ENCODE peak calls at places on chromosomes 11 and 22, in eight cellular contexts. T is fibroblast of lung; P is AG04450; E is breast epithelium; H is brain microvascular endothelial cell; D is CD4-positive, CD25-positive, alpha-beta regulatory T cell; L is heart right ventricle; B is RWPE1. F is an unnamed sample.
A peak's percentile ranks its signal among the peaks of the same experiment; 100 is the strongest.

GRCh38 chr11:78768947-78769346 is 194.3 kb upstream of the NARS2 start:
- DNase-seq in L (no peak), H (no peak), B (no peak), T (peak; percentile 72), P (no peak), D (no peak), E (no peak), F (no peak)

GRCh38 chr11:11513438-11513837 is 108.4 kb downstream of the GALNT18 start:
- DNase-seq in D (no peak), P (no peak), L (no peak), B (no peak), T (no peak), E (no peak), H (no peak), F (no peak)

GRCh38 chr11:14905104-14906033 is 13.3 kb upstream of the CYP2R1 start:
- DNase-seq in T (peak; percentile 60), B (no peak), L (peak; percentile 36), P (no peak), E (no peak), D (peak; percentile 83), H (no peak), F (no peak)

GRCh38 chr11:32052218-32052617 is 38.7 kb upstream of the RCN1 start:
- DNase-seq in B (peak; percentile 61), L (peak; percentile 60), P (peak; percentile 15), T (peak; percentile 70), E (peak; percentile 53), D (peak; percentile 22), H (peak; percentile 64), F (no peak)

GRCh38 chr11:40274017-40274416 is 1185.4 kb downstream of the LRRC4C start:
- DNase-seq in E (no peak), L (no peak), P (no peak), H (peak; percentile 53), D (no peak), T (peak; percentile 63), B (no peak), F (no peak)

GRCh38 chr11:94926698-94927237 is 46.6 kb downstream of the CWC15 start:
- DNase-seq in T (peak; percentile 98), B (no peak), H (peak; percentile 93), E (peak; percentile 59), L (peak; percentile 93), P (peak; percentile 77), D (no peak), F (no peak)

GRCh38 chr11:112321521-112322172 is 61.0 kb upstream of the PLET1 start:
- DNase-seq in E (peak; percentile 81), H (peak; percentile 32), T (peak; percentile 91), D (no peak), P (peak; percentile 61), B (peak; percentile 89), L (peak; percentile 29), F (peak; percentile 42)

GRCh38 chr22:21069375-21069774 is 23.6 kb downstream of the LRRC74B start:
- DNase-seq in D (no peak), E (peak; percentile 62), P (no peak), B (no peak), L (no peak), T (no peak), H (no peak), F (no peak)

GRCh38 chr11:97615541-97615940 is 1225.7 kb downstream of the JRKL start:
- DNase-seq in H (peak; percentile 26), E (no peak), L (no peak), D (no peak), P (no peak), B (no peak), T (peak; percentile 18), F (no peak)

GRCh38 chr11:79076526-79077115 is 364.2 kb downstream of the TENM4 start:
- DNase-seq in P (no peak), T (no peak), E (no peak), B (no peak), D (no peak), H (peak; percentile 51), L (no peak), F (no peak)

GRCh38 chr11:26846222-26846621 is 124.4 kb upstream of the SLC5A12 start:
- DNase-seq in T (no peak), D (no peak), E (no peak), L (no peak), H (no peak), P (no peak), B (no peak), F (no peak)

GRCh38 chr22:17057959-17058814 is 26.6 kb upstream of the IL17RA start:
- DNase-seq in P (peak; percentile 46), D (peak; percentile 30), B (peak; percentile 59), H (peak; percentile 71), L (peak; percentile 65), T (peak; percentile 72), E (peak; percentile 62), F (no peak)

GRCh38 chr11:66745356-66746235 is 16.6 kb upstream of the SPTBN2 start:
- DNase-seq in L (no peak), H (no peak), D (no peak), E (no peak), P (no peak), B (peak; percentile 41), T (no peak), F (no peak)

GRCh38 chr11:83784419-83784818 is 498.3 kb upstream of the CCDC90B start:
- DNase-seq in L (no peak), E (no peak), D (no peak), P (no peak), H (no peak), B (no peak), T (no peak), F (no peak)

GRCh38 chr11:104572279-104572678 is 326.0 kb downstream of the CASP12 start:
- DNase-seq in D (no peak), H (peak; percentile 48), B (no peak), T (peak; percentile 24), L (no peak), E (no peak), P (no peak), F (no peak)

GRCh38 chr11:60769811-60770210 is 13.1 kb downstream of the MS4A15 start:
- DNase-seq in E (peak; percentile 37), B (no peak), P (no peak), D (no peak), L (no peak), T (no peak), H (no peak), F (no peak)

GRCh38 chr11:131172011-131172410 is 198.4 kb upstream of the NTM start:
- DNase-seq in H (no peak), D (no peak), L (no peak), B (no peak), E (no peak), P (no peak), T (no peak), F (no peak)

GRCh38 chr11:7046474-7046873 is 26.2 kb downstream of the NLRP14 start:
- DNase-seq in L (no peak), E (no peak), T (peak; percentile 79), B (no peak), P (peak; percentile 37), D (no peak), H (peak; percentile 41), F (no peak)

GRCh38 chr22:50304528-50305392 is 2.7 kb downstream of the PLXNB2 start:
- DNase-seq in L (peak; percentile 46), E (no peak), H (no peak), B (peak; percentile 71), T (peak; percentile 34), D (no peak), P (no peak), F (no peak)

GRCh38 chr22:50305393-50305657 is 2.1 kb downstream of the PLXNB2 start:
- DNase-seq in T (no peak), H (no peak), E (no peak), P (no peak), L (no peak), B (no peak), D (no peak), F (no peak)

GRCh38 chr22:50303515-50303847 is 4.0 kb downstream of the PLXNB2 start:
- DNase-seq in D (no peak), T (no peak), B (no peak), H (no peak), P (no peak), E (no peak), L (no peak), F (no peak)

GRCh38 chr22:50302564-50302963 is 4.9 kb downstream of the PLXNB2 start:
- DNase-seq in L (peak; percentile 47), E (no peak), H (no peak), T (no peak), D (no peak), P (no peak), B (no peak), F (no peak)

DNA sequence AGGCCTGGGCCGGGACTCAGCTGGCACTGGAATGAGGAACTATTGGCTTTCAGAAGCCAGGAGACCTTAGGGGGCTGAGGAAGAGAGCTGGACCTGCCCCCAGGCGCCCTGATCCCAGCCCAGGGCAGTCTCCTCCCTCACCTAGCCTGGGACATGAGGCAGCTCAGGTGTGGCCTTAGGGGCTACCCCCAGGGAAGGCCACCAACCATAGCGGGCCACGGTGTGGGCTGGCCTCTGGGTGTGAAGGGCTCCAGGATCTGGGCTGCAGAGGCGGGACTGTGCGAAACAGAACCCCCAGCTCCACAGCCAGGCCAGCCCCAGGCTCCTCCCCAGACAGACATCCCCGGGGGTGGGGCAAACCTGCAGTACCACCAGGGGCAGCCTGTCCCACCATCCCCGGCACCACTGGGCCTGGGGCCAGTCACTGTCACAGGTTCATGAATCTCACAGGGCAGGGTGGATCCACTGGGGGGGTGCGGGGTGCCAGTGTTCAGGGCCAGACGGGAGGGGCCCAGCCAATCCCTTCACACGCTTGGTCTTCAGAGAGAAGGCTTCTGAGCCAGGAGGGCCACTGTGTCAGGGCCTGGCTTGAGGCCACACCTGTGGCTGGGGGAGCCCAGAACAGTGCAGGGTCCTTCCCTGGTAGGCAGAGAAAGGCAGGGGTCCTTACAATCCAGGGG is 3.5 kb downstream of the PLXNB2 start:
- DNase-seq in E (no peak), P (no peak), D (no peak), T (no peak), B (no peak), L (peak; percentile 42), H (no peak), F (no peak)
- H3K27ac ChIP-seq in E (peak overlapping the region; percentile 94), P (peak overlapping the region; percentile 57), D (no peak overlapping the region), T (no peak overlapping the region), B (peak overlapping the region; percentile 100), L (peak overlapping the region; percentile 91), H (no peak overlapping the region), F (peak overlapping the region; percentile 72)

GRCh38 chr11:68582416-68583046 is 101.8 kb upstream of the GAL start:
- DNase-seq in E (no peak), P (no peak), L (peak; percentile 26), T (no peak), D (no peak), H (peak; percentile 9), B (peak; percentile 51), F (no peak)
- H3K27ac ChIP-seq in E (no peak overlapping the region), P (no peak overlapping the region), L (peak overlapping the region; percentile 81), T (no peak overlapping the region), D (no peak overlapping the region), H (peak overlapping the region; percentile 59), B (no peak overlapping the region), F (no peak overlapping the region)

DNA sequence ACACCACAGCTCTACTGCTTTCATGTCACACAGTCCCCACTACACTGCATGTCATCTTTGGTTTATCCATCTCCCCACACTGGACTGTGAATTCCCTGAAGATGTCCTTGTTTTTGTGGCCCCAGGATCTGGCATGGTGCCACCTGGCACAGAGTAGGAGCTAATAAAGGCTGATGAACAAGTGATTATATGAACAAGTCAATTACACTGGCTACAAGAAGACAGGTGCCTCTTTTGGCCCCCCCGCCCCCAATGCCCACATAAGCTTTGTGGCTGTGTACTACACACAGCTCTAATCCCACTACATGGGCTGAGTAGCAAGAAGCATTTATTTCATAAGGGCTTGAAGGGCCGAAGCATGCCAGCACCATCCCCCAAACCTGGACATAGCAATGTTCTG is 24.7 kb downstream of the PLEKHA7 start:
- DNase-seq in D (no peak), E (no peak), P (no peak), H (no peak), B (no peak), L (no peak), T (no peak), F (no peak)
- H3K27ac ChIP-seq in D (no peak overlapping the region), E (peak overlapping the region; percentile 96), P (no peak overlapping the region), H (no peak overlapping the region), B (no peak overlapping the region), L (no peak overlapping the region), T (no peak overlapping the region), F (no peak overlapping the region)

GRCh38 chr22:36378080-36378788 is 9.5 kb downstream of the MYH9 start:
- DNase-seq in E (no peak), H (no peak), L (no peak), B (no peak), D (no peak), T (no peak), P (no peak), F (no peak)
- H3K27ac ChIP-seq in E (peak overlapping the region; percentile 96), H (peak overlapping the region; percentile 59), L (peak overlapping the region; percentile 71), B (peak overlapping the region; percentile 92), D (peak overlapping the region; percentile 96), T (peak overlapping the region; percentile 36), P (peak overlapping the region; percentile 52), F (no peak overlapping the region)

F was measured in substantia nigra.